ENCODE peak calls at places on chromosomes 6 and 20, in four cellular contexts. One of them, this sample, is unnamed.

GRCh38 chr6:138264372-138264880 is 46.1 kb upstream of the PBOV1 start:
- DNase-seq in choroid plexus epithelial cell: no peak
- DNase-seq in ovary: no peak
- DNase-seq in kidney: no peak
- DNase-seq in this sample: no peak

GRCh38 chr6:55774542-55775318 is 100.7 kb downstream of the BMP5 start:
- DNase-seq in choroid plexus epithelial cell: no peak
- DNase-seq in kidney: no peak
- DNase-seq in ovary: no peak
- DNase-seq in this sample: no peak

GRCh38 chr6:169158182-169158573 is 95.5 kb downstream of the THBS2 start:
- DNase-seq in ovary: peak; percentile 93
- DNase-seq in choroid plexus epithelial cell: peak; percentile 91
- DNase-seq in kidney: peak; percentile 90
- DNase-seq in this sample: peak; percentile 85

GRCh38 chr6:107114872-107115694 is at the start of gene BEND3:
- DNase-seq in ovary: peak; percentile 60
- DNase-seq in choroid plexus epithelial cell: peak; percentile 22
- DNase-seq in kidney: peak; percentile 81
- DNase-seq in this sample: peak; percentile 24

GRCh38 chr20:15654208-15654649 is 919.0 kb downstream of the KIF16B start:
- DNase-seq in kidney: no peak
- DNase-seq in ovary: no peak
- DNase-seq in choroid plexus epithelial cell: peak; percentile 72
- DNase-seq in this sample: peak; percentile 49

GRCh38 chr6:158011478-158011920 is 29.8 kb downstream of the SYNJ2 start:
- DNase-seq in choroid plexus epithelial cell: peak; percentile 26
- DNase-seq in ovary: no peak
- DNase-seq in kidney: peak; percentile 14
- DNase-seq in this sample: peak; percentile 34

GRCh38 chr20:23476015-23476754 is 14.7 kb upstream of the CST8 start:
- DNase-seq in ovary: no peak
- DNase-seq in kidney: no peak
- DNase-seq in choroid plexus epithelial cell: no peak
- DNase-seq in this sample: no peak

GRCh38 chr6:145028144-145028818 is 707.0 kb downstream of the EPM2A start:
- DNase-seq in choroid plexus epithelial cell: peak; percentile 65
- DNase-seq in ovary: no peak
- DNase-seq in kidney: no peak
- DNase-seq in this sample: peak; percentile 49

GRCh38 chr20:60116128-60116909 is 158.1 kb downstream of the CDH26 start:
- DNase-seq in kidney: no peak
- DNase-seq in choroid plexus epithelial cell: no peak
- DNase-seq in ovary: no peak
- DNase-seq in this sample: no peak

GRCh38 chr6:54697423-54697822 is 149.1 kb upstream of the FAM83B start:
- DNase-seq in kidney: no peak
- DNase-seq in choroid plexus epithelial cell: peak; percentile 37
- DNase-seq in ovary: no peak
- DNase-seq in this sample: peak; percentile 50

GRCh38 chr6:33589366-33589722 is 9.3 kb upstream of the BAK1 start:
- DNase-seq in kidney: no peak
- DNase-seq in choroid plexus epithelial cell: no peak
- DNase-seq in ovary: no peak
- DNase-seq in this sample: no peak

GRCh38 chr20:49630396-49630951 is 62.5 kb upstream of the PTGIS start:
- DNase-seq in choroid plexus epithelial cell: no peak
- DNase-seq in kidney: no peak
- DNase-seq in ovary: no peak
- DNase-seq in this sample: no peak

GRCh38 chr6:42177514-42178364 is 4.6 kb downstream of the GUCA1A start:
- DNase-seq in choroid plexus epithelial cell: no peak
- DNase-seq in ovary: no peak
- DNase-seq in kidney: no peak
- DNase-seq in this sample: no peak

GRCh38 chr6:154246723-154247118 is 109.9 kb downstream of the IPCEF1 start:
- DNase-seq in ovary: no peak
- DNase-seq in choroid plexus epithelial cell: no peak
- DNase-seq in kidney: no peak
- DNase-seq in this sample: no peak

GRCh38 chr20:25341716-25342680 is 48.6 kb downstream of the ABHD12 start:
- DNase-seq in ovary: no peak
- DNase-seq in kidney: no peak
- DNase-seq in choroid plexus epithelial cell: peak; percentile 34
- DNase-seq in this sample: peak; percentile 59

GRCh38 chr6:14224359-14225103 is 107.0 kb downstream of the CD83 start:
- DNase-seq in choroid plexus epithelial cell: no peak
- DNase-seq in ovary: no peak
- DNase-seq in kidney: no peak
- DNase-seq in this sample: no peak

GRCh38 chr20:47019106-47019824 is 124.6 kb downstream of the EYA2 start:
- DNase-seq in choroid plexus epithelial cell: peak; percentile 50
- DNase-seq in kidney: peak; percentile 81
- DNase-seq in ovary: no peak
- DNase-seq in this sample: peak; percentile 96

GRCh38 chr6:41258196-41258493 is 28.3 kb downstream of the TREM1 start:
- DNase-seq in kidney: no peak
- DNase-seq in choroid plexus epithelial cell: no peak
- DNase-seq in ovary: no peak
- DNase-seq in this sample: no peak

GRCh38 chr6:157823523-157824370 is 701 bp downstream of the SNX9 start:
- DNase-seq in choroid plexus epithelial cell: peak; percentile 74
- DNase-seq in kidney: peak; percentile 83
- DNase-seq in ovary: peak; percentile 61
- DNase-seq in this sample: peak; percentile 65

GRCh38 chr20:26216025-26216424 is 519.4 kb upstream of the ZNF337 start:
- DNase-seq in kidney: no peak
- DNase-seq in ovary: no peak
- DNase-seq in choroid plexus epithelial cell: no peak
- DNase-seq in this sample: no peak

GRCh38 chr6:30915591-30915946 is 1.5 kb downstream of the VARS2 start:
- DNase-seq in choroid plexus epithelial cell: peak; percentile 80
- DNase-seq in ovary: no peak
- DNase-seq in kidney: no peak
- DNase-seq in this sample: peak; percentile 72

GRCh38 chr20:36107881-36108280 is 46.7 kb upstream of the EPB41L1 start:
- DNase-seq in ovary: no peak
- DNase-seq in choroid plexus epithelial cell: no peak
- DNase-seq in kidney: no peak
- DNase-seq in this sample: no peak

GRCh38 chr6:97049254-97050004 is 124.9 kb downstream of the KLHL32 start:
- DNase-seq in choroid plexus epithelial cell: no peak
- DNase-seq in ovary: no peak
- DNase-seq in kidney: no peak
- DNase-seq in this sample: no peak

GRCh38 chr6:168165373-168165772 is 86.4 kb upstream of the FRMD1 start:
- DNase-seq in choroid plexus epithelial cell: no peak
- DNase-seq in kidney: no peak
- DNase-seq in ovary: no peak
- DNase-seq in this sample: peak; percentile 67

GRCh38 chr20:4136078-4136966 is 121.0 kb upstream of the RNF24 start:
- DNase-seq in kidney: no peak
- DNase-seq in choroid plexus epithelial cell: peak; percentile 55
- DNase-seq in ovary: no peak
- DNase-seq in this sample: peak; percentile 17

GRCh38 chr20:32681175-32682084 is 7.7 kb upstream of the C20orf203 start:
- DNase-seq in ovary: no peak
- DNase-seq in kidney: peak; percentile 75
- DNase-seq in choroid plexus epithelial cell: peak; percentile 13
- DNase-seq in this sample: no peak

GRCh38 chr6:2158596-2159271 is 86.7 kb downstream of the GMDS start:
- DNase-seq in ovary: no peak
- DNase-seq in choroid plexus epithelial cell: peak; percentile 13
- DNase-seq in kidney: no peak
- DNase-seq in this sample: peak; percentile 13

GRCh38 chr6:76418657-76419217 is 346.3 kb upstream of the IMPG1 start:
- DNase-seq in kidney: no peak
- DNase-seq in ovary: no peak
- DNase-seq in choroid plexus epithelial cell: peak; percentile 72
- DNase-seq in this sample: no peak

GRCh38 chr6:134674562-134674961 is 275.3 kb downstream of the ALDH8A1 start:
- DNase-seq in ovary: no peak
- DNase-seq in choroid plexus epithelial cell: no peak
- DNase-seq in kidney: no peak
- DNase-seq in this sample: no peak

GRCh38 chr6:159462446-159462845 is 230.6 kb downstream of the SOD2 start:
- DNase-seq in choroid plexus epithelial cell: no peak
- DNase-seq in ovary: no peak
- DNase-seq in kidney: no peak
- DNase-seq in this sample: no peak

GRCh38 chr6:24935753-24936152 is at the start of gene RIPOR2:
- DNase-seq in choroid plexus epithelial cell: peak; percentile 15
- DNase-seq in kidney: no peak
- DNase-seq in ovary: no peak
- DNase-seq in this sample: no peak
- TF ChIP-seq CTCF in choroid plexus epithelial cell: peak; percentile 15
- TF ChIP-seq CTCF in kidney: no peak
- TF ChIP-seq CTCF in ovary: no peak
- TF ChIP-seq CTCF in this sample: no peak

DNA sequence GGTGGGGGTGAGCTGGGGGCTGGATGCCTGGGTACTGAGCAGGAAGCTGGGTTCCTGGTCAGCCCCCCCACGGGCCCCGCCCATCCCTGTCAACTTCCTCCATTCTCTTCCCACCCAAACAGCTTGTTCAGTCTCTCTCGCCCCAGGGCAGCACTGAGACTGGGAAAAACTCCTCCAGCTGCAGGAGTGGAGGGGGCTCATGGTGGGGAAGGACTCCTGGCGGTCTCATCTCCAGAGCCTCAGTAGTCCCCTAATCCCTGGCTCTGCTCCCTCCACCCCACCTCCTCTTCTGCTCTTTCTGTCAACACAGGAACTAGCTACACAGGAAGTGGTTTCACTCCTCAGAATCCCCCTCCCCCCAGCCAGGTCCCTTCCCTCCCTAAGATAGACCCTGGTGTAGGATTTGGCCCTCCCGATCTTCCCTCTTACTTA is at the start of gene GPSM3:
- DNase-seq in choroid plexus epithelial cell: peak; percentile 56
- DNase-seq in ovary: peak; percentile 61
- DNase-seq in kidney: peak; percentile 87
- DNase-seq in this sample: peak; percentile 42
- H3K4me3 ChIP-seq in choroid plexus epithelial cell: peak within 1 kb of the TSS; percentile 44
- H3K4me3 ChIP-seq in ovary: no peak within 1 kb of the TSS
- H3K4me3 ChIP-seq in kidney: no peak within 1 kb of the TSS
- H3K4me3 ChIP-seq in this sample: peak within 1 kb of the TSS; percentile 27

DNA sequence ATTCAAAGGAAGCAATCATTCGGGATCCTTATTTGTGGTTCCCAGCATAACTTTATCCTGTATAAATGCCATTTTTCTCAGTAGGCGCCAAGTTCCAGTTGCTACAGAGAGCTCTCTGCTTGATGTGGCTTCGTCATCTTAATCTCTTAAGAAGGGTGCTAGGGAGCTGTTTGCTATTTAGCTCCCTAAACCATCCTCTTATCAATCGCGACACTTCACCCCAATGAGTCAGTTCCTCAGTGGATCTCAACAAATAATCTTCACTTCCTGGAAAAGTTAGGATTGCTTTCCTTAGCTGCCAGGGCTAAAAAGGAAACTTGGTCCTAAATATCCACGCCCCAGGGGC is 1.3 kb upstream of the NKAIN2 start:
- DNase-seq in kidney: no peak
- DNase-seq in choroid plexus epithelial cell: no peak
- DNase-seq in ovary: no peak
- DNase-seq in this sample: no peak
- TF ChIP-seq CTCF in kidney: no peak
- TF ChIP-seq CTCF in choroid plexus epithelial cell: no peak
- TF ChIP-seq CTCF in ovary: no peak
- TF ChIP-seq CTCF in this sample: no peak

DNA sequence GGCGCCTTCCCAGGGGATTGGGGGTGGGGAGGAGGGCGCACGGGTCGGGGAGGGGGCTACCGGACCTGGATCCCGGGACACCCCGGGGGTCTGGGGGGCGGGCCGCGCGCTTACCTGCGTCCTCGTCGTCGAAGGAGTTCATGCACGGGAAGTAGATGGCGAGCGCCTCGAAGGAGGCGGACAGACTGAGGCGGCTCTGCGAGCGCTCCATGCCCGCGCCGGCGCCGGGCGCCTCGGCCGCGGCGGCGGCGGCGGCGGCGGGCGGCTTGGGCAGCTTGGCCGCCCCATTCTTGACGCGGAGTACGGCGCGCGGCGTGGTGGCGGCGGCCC is 320 bp downstream of the RIMS4 start:
- DNase-seq in kidney: no peak
- DNase-seq in choroid plexus epithelial cell: no peak
- DNase-seq in ovary: no peak
- DNase-seq in this sample: no peak
- H3K4me3 ChIP-seq in kidney: no peak overlapping the region
- H3K4me3 ChIP-seq in choroid plexus epithelial cell: no peak overlapping the region
- H3K4me3 ChIP-seq in ovary: no peak overlapping the region
- H3K4me3 ChIP-seq in this sample: no peak overlapping the region